ENCODE peak calls at places on chromosomes 12 and 14, in nine cellular contexts. F is pancreas; Z is mesothelial cell of epicardium; G is effector memory CD8-positive, alpha-beta T cell; R is A673; O is activated CD8-positive, alpha-beta memory T cell treated with anti-CD3 and anti-CD28 coated beads for 1 hour; B is naive B cell; N is A549; J is HTR-8/SVneo. W is an unnamed sample.

GRCh38 chr14:50379563-50379962 is 17.1 kb downstream of the CDKL1 start:
- DNase-seq in F (no peak), Z (no peak), G (no peak), R (no peak), O (no peak), B (no peak), N (no peak), J (no peak), W (no peak)

GRCh38 chr12:130768120-130768519 is 52.0 kb upstream of the RIMBP2 start:
- DNase-seq in F (no peak), Z (no peak), G (no peak), R (no peak), O (no peak), B (no peak), N (no peak), J (no peak), W (no peak)

GRCh38 chr14:73491256-73491976 is 683 bp downstream of the RIOX1 start:
- DNase-seq in F (peak), Z (peak), G (peak), R (peak), O (peak), B (peak), N (peak), J (peak), W (peak)

GRCh38 chr12:51335931-51336330 is 10.5 kb downstream of the CELA1 start:
- DNase-seq in F (no peak), Z (no peak), G (no peak), R (no peak), O (no peak), B (no peak), N (no peak), J (no peak), W (no peak)

GRCh38 chr14:75487155-75487671 is 35.1 kb upstream of the BATF start:
- DNase-seq in F (no peak), Z (no peak), G (no peak), R (no peak), O (no peak), B (no peak), N (no peak), J (no peak), W (peak)

GRCh38 chr14:64502476-64503183 is 1.0 kb downstream of the ZBTB25 start:
- DNase-seq in F (peak), Z (no peak), G (no peak), R (no peak), O (no peak), B (no peak), N (no peak), J (no peak), W (peak)

GRCh38 chr12:1319215-1319614 is 275.2 kb downstream of the FBXL14 start:
- DNase-seq in F (no peak), Z (no peak), G (no peak), R (no peak), O (no peak), B (no peak), N (no peak), J (no peak), W (no peak)

GRCh38 chr14:74630881-74631690 is 19.0 kb upstream of the LTBP2 start:
- DNase-seq in F (no peak), Z (no peak), G (no peak), R (no peak), O (no peak), B (no peak), N (no peak), J (no peak), W (no peak)

GRCh38 chr12:29769162-29769820 is 14.5 kb downstream of the TMTC1 start:
- DNase-seq in F (no peak), Z (no peak), G (no peak), R (no peak), O (no peak), B (no peak), N (no peak), J (no peak), W (no peak)

GRCh38 chr14:61555056-61555838 is 140.1 kb upstream of the HIF1A start:
- DNase-seq in F (no peak), Z (no peak), G (no peak), R (no peak), O (no peak), B (no peak), N (no peak), J (no peak), W (no peak)

GRCh38 chr12:12461281-12461922 is 101.3 kb downstream of the DUSP16 start:
- DNase-seq in F (no peak), Z (no peak), G (no peak), R (no peak), O (no peak), B (no peak), N (no peak), J (no peak), W (no peak)

GRCh38 chr14:96953443-96953842 is 156.3 kb downstream of the VRK1 start:
- DNase-seq in F (no peak), Z (no peak), G (no peak), R (no peak), O (no peak), B (no peak), N (no peak), J (no peak), W (no peak)